ENCODE peak calls at places on chromosomes 6 and 20, in five cellular contexts. Z, J, Y, S and N are unnamed samples.

GRCh38 chr20:35619196-35620095 is 3.8 kb downstream of the SPAG4 start:
- DNase-seq in Z (peak; percentile 83), J (peak; percentile 69), Y (peak; percentile 44), S (peak; percentile 91), N (peak; percentile 73)

GRCh38 chr6:107698146-107698545 is 126.0 kb downstream of the SCML4 start:
- DNase-seq in Z (no peak), J (no peak), Y (no peak), S (no peak), N (no peak)

GRCh38 chr6:89939144-89939543 is 44.9 kb downstream of the GJA10 start:
- DNase-seq in Z (no peak), J (no peak), Y (no peak), S (no peak), N (no peak)

GRCh38 chr6:135922746-135923145 is 71.2 kb downstream of the PDE7B start:
- DNase-seq in Z (no peak), J (no peak), Y (no peak), S (no peak), N (no peak)

GRCh38 chr6:139028658-139029469 is at the start of gene ABRACL:
- DNase-seq in Z (peak; percentile 64), J (peak; percentile 64), Y (peak; percentile 26), S (peak; percentile 79), N (peak; percentile 86)

GRCh38 chr6:140082867-140083297 is 708.4 kb upstream of the CITED2 start:
- DNase-seq in Z (no peak), J (no peak), Y (no peak), S (no peak), N (peak; percentile 32)

GRCh38 chr6:162964703-162965140 is 236.9 kb downstream of the PACRG start:
- DNase-seq in Z (no peak), J (no peak), Y (no peak), S (no peak), N (peak; percentile 49)

GRCh38 chr6:29702519-29703103 is 20.6 kb upstream of the HLA-F start:
- DNase-seq in Z (peak; percentile 82), J (peak; percentile 81), Y (no peak), S (peak; percentile 22), N (peak; percentile 84)

GRCh38 chr20:25310268-25310920 is 62.5 kb downstream of the PYGB start:
- DNase-seq in Z (no peak), J (no peak), Y (peak; percentile 56), S (peak; percentile 19), N (peak; percentile 55)

GRCh38 chr20:48738399-48739304 is 89.1 kb downstream of the PREX1 start:
- DNase-seq in Z (no peak), J (no peak), Y (peak; percentile 26), S (no peak), N (no peak)

GRCh38 chr20:51687071-51687470 is 81.1 kb downstream of the ATP9A start:
- DNase-seq in Z (no peak), J (no peak), Y (no peak), S (no peak), N (no peak)

GRCh38 chr6:131368077-131368911 is 204.7 kb upstream of the ARG1 start:
- DNase-seq in Z (no peak), J (no peak), Y (peak; percentile 53), S (peak; percentile 29), N (peak; percentile 50)

GRCh38 chr6:40743690-40744446 is 156.7 kb upstream of the LRFN2 start:
- DNase-seq in Z (no peak), J (no peak), Y (no peak), S (no peak), N (no peak)

GRCh38 chr6:47822856-47823554 is 41.2 kb downstream of the OPN5 start:
- DNase-seq in Z (no peak), J (no peak), Y (no peak), S (no peak), N (no peak)

GRCh38 chr20:38196592-38196991 is 31.5 kb upstream of the TGM2 start:
- DNase-seq in Z (no peak), J (no peak), Y (no peak), S (no peak), N (no peak)

GRCh38 chr20:59723607-59724456 is 119.5 kb downstream of the PHACTR3 start:
- DNase-seq in Z (no peak), J (no peak), Y (no peak), S (no peak), N (no peak)

GRCh38 chr6:90484903-90485302 is 102.0 kb downstream of the MAP3K7 start:
- DNase-seq in Z (no peak), J (no peak), Y (peak; percentile 79), S (no peak), N (no peak)

GRCh38 chr20:47907031-47907670 is 121.9 kb upstream of the SULF2 start:
- DNase-seq in Z (no peak), J (no peak), Y (no peak), S (no peak), N (no peak)

GRCh38 chr6:105851586-105851985 is 234.6 kb upstream of the PRDM1 start:
- DNase-seq in Z (no peak), J (no peak), Y (no peak), S (no peak), N (no peak)

GRCh38 chr6:24858154-24858801 is 59.6 kb upstream of the ARMH2 start:
- DNase-seq in Z (no peak), J (no peak), Y (no peak), S (no peak), N (no peak)

GRCh38 chr6:21037453-21037852 is 503.2 kb downstream of the CDKAL1 start:
- DNase-seq in Z (no peak), J (no peak), Y (no peak), S (no peak), N (no peak)

GRCh38 chr6:105764318-105764717 is 321.8 kb upstream of the PRDM1 start:
- DNase-seq in Z (no peak), J (no peak), Y (no peak), S (no peak), N (no peak)

GRCh38 chr20:10857362-10858070 is 183.7 kb upstream of the JAG1 start:
- DNase-seq in Z (no peak), J (no peak), Y (peak; percentile 2), S (no peak), N (no peak)

GRCh38 chr6:165640767-165641166 is 22.3 kb downstream of the PDE10A start:
- DNase-seq in Z (no peak), J (no peak), Y (no peak), S (no peak), N (no peak)

GRCh38 chr6:31203345-31203979 is 33.0 kb upstream of the POU5F1 start:
- DNase-seq in Z (no peak), J (peak; percentile 42), Y (no peak), S (peak; percentile 81), N (no peak)

GRCh38 chr20:36606171-36607116 is 865 bp downstream of the RAB5IF start:
- DNase-seq in Z (peak; percentile 9), J (no peak), Y (no peak), S (no peak), N (no peak)

GRCh38 chr6:154341876-154342275 is 14.7 kb downstream of the IPCEF1 start:
- DNase-seq in Z (no peak), J (no peak), Y (no peak), S (no peak), N (no peak)

GRCh38 chr6:45293306-45293705 is 34.8 kb upstream of the RUNX2 start:
- DNase-seq in Z (no peak), J (no peak), Y (no peak), S (no peak), N (no peak)

GRCh38 chr20:2707353-2708072 is 14.9 kb downstream of the EBF4 start:
- DNase-seq in Z (no peak), J (no peak), Y (no peak), S (no peak), N (no peak)

GRCh38 chr20:6942266-6942665 is 174.8 kb downstream of the BMP2 start:
- DNase-seq in Z (no peak), J (no peak), Y (no peak), S (no peak), N (no peak)

GRCh38 chr6:52144196-52145076 is 41.7 kb upstream of the IL17A start:
- DNase-seq in Z (no peak), J (no peak), Y (no peak), S (no peak), N (no peak)

GRCh38 chr20:43397147-43397546 is 60.5 kb upstream of the SRSF6 start:
- DNase-seq in Z (no peak), J (no peak), Y (no peak), S (no peak), N (no peak)

GRCh38 chr6:134249412-134249758 is 68.5 kb downstream of the SGK1 start:
- DNase-seq in Z (no peak), J (no peak), Y (no peak), S (no peak), N (no peak)

GRCh38 chr6:108114861-108115597 is 40.5 kb upstream of the OSTM1 start:
- DNase-seq in Z (peak; percentile 62), J (no peak), Y (no peak), S (no peak), N (peak; percentile 54)

GRCh38 chr6:42431356-42431755 is 20.4 kb downstream of the TRERF1 start:
- DNase-seq in Z (no peak), J (no peak), Y (no peak), S (no peak), N (no peak)

GRCh38 chr20:37071481-37071911 is 24.3 kb downstream of the RBL1 start:
- DNase-seq in Z (no peak), J (no peak), Y (no peak), S (no peak), N (no peak)